ENCODE peak calls at places on chromosomes 13 and 19, in six cellular contexts. R is IMR-90, Z is neuronal stem cell, I is H1, P is trophoblast cell, M is H9. L is an unnamed sample.
A peak's percentile ranks its signal among the peaks of the same experiment; 100 is the strongest.

GRCh38 chr13:74907788-74908187 is 574.2 kb downstream of the TBC1D4 start:
- DNase-seq in R (no peak), Z (no peak), I (no peak), P (no peak), M (no peak), L (no peak)

GRCh38 chr19:47790398-47790814 is 11.9 kb downstream of the SELENOW start:
- DNase-seq in R (peak; percentile 59), Z (peak; percentile 80), I (peak; percentile 100), P (peak; percentile 79), M (peak; percentile 98), L (peak; percentile 75)

GRCh38 chr13:109785892-109786450 is 412 bp downstream of the IRS2 start:
- DNase-seq in R (no peak), Z (no peak), I (no peak), P (peak; percentile 32), M (no peak), L (no peak)

GRCh38 chr19:11481777-11482383 is 1.0 kb upstream of the ELAVL3 start:
- DNase-seq in R (peak; percentile 85), Z (peak; percentile 63), I (peak; percentile 90), P (peak; percentile 20), M (peak; percentile 97), L (peak; percentile 85)

GRCh38 chr19:16851031-16851712 is 22.0 kb downstream of the SIN3B start:
- DNase-seq in R (peak; percentile 77), Z (no peak), I (no peak), P (no peak), M (no peak), L (peak; percentile 53)

GRCh38 chr13:112113851-112114250 is 46.9 kb downstream of the SOX1 start:
- DNase-seq in R (no peak), Z (no peak), I (no peak), P (no peak), M (no peak), L (no peak)

GRCh38 chr13:34988330-34988791 is 46.3 kb downstream of the NBEA start:
- DNase-seq in R (no peak), Z (no peak), I (no peak), P (no peak), M (no peak), L (no peak)

GRCh38 chr13:23558675-23559536 is 11.3 kb upstream of the TNFRSF19 start:
- DNase-seq in R (peak; percentile 92), Z (no peak), I (no peak), P (peak; percentile 44), M (no peak), L (peak; percentile 81)

GRCh38 chr13:110618780-110619179 is 3.4 kb downstream of the NAXD start:
- DNase-seq in R (no peak), Z (no peak), I (no peak), P (no peak), M (no peak), L (no peak)

GRCh38 chr19:51325161-51325979 is 13.9 kb downstream of the IGLON5 start:
- DNase-seq in R (no peak), Z (no peak), I (no peak), P (no peak), M (no peak), L (no peak)

GRCh38 chr19:47310819-47311218 is 1.2 kb downstream of the C5AR1 start:
- DNase-seq in R (peak; percentile 21), Z (no peak), I (no peak), P (peak; percentile 99), M (no peak), L (no peak)

GRCh38 chr13:71156550-71156949 is 710.5 kb downstream of the DACH1 start:
- DNase-seq in R (no peak), Z (no peak), I (no peak), P (no peak), M (no peak), L (no peak)

GRCh38 chr13:89749888-89750287 is 1597.6 kb upstream of the MIR17HG start:
- DNase-seq in R (no peak), Z (no peak), I (no peak), P (peak; percentile 10), M (no peak), L (peak; percentile 13)

GRCh38 chr19:12603714-12604113 is 6.9 kb downstream of the ZNF490 start:
- DNase-seq in R (peak; percentile 67), Z (no peak), I (no peak), P (no peak), M (no peak), L (no peak)

GRCh38 chr13:110155072-110155471 is 151.9 kb downstream of the COL4A1 start:
- DNase-seq in R (no peak), Z (no peak), I (no peak), P (no peak), M (peak; percentile 56), L (no peak)

GRCh38 chr19:49558591-49558990 is 21.8 kb downstream of the NOSIP start:
- DNase-seq in R (no peak), Z (no peak), I (no peak), P (no peak), M (no peak), L (no peak)

GRCh38 chr13:20387441-20387971 is 138.2 kb downstream of the CRYL1 start:
- DNase-seq in R (peak; percentile 34), Z (no peak), I (no peak), P (peak; percentile 89), M (no peak), L (no peak)

GRCh38 chr19:48616041-48616436 is 1.2 kb upstream of the FAM83E start:
- DNase-seq in R (no peak), Z (no peak), I (no peak), P (no peak), M (no peak), L (no peak)

GRCh38 chr13:91397595-91397994 is 826 bp upstream of the GPC5 start:
- DNase-seq in R (no peak), Z (no peak), I (no peak), P (peak; percentile 80), M (no peak), L (no peak)

GRCh38 chr13:102185375-102185984 is 216.4 kb downstream of the FGF14 start:
- DNase-seq in R (no peak), Z (no peak), I (no peak), P (no peak), M (no peak), L (no peak)

GRCh38 chr13:102183509-102184182 is 218.2 kb downstream of the FGF14 start:
- DNase-seq in R (no peak), Z (no peak), I (no peak), P (no peak), M (no peak), L (no peak)

GRCh38 chr13:102187313-102187712 is 214.5 kb downstream of the FGF14 start:
- DNase-seq in R (no peak), Z (no peak), I (no peak), P (no peak), M (no peak), L (no peak)

GRCh38 chr13:102182170-102182569 is 219.7 kb downstream of the FGF14 start:
- DNase-seq in R (no peak), Z (no peak), I (no peak), P (no peak), M (no peak), L (no peak)
- H4K91ac ChIP-seq in R (no peak overlapping the region), Z (no peak overlapping the region), I (no peak overlapping the region), P (no peak overlapping the region), M (no peak overlapping the region), L (no peak overlapping the region)

GRCh38 chr13:26254583-26255102 is 714 bp downstream of the CDK8 start:
- DNase-seq in R (peak; percentile 31), Z (no peak), I (peak; percentile 60), P (peak; percentile 73), M (peak; percentile 48), L (peak; percentile 50)

GRCh38 chr13:26253787-26254582 is at the start of gene CDK8:
- DNase-seq in R (peak; percentile 87), Z (peak; percentile 92), I (peak; percentile 91), P (peak; percentile 92), M (peak; percentile 89), L (peak; percentile 96)

GRCh38 chr13:26253262-26253786 is 605 bp upstream of the CDK8 start:
- DNase-seq in R (no peak), Z (no peak), I (no peak), P (no peak), M (no peak), L (no peak)

GRCh38 chr13:26257049-26257448 is 3.1 kb downstream of the CDK8 start:
- DNase-seq in R (no peak), Z (no peak), I (no peak), P (no peak), M (no peak), L (no peak)

DNA sequence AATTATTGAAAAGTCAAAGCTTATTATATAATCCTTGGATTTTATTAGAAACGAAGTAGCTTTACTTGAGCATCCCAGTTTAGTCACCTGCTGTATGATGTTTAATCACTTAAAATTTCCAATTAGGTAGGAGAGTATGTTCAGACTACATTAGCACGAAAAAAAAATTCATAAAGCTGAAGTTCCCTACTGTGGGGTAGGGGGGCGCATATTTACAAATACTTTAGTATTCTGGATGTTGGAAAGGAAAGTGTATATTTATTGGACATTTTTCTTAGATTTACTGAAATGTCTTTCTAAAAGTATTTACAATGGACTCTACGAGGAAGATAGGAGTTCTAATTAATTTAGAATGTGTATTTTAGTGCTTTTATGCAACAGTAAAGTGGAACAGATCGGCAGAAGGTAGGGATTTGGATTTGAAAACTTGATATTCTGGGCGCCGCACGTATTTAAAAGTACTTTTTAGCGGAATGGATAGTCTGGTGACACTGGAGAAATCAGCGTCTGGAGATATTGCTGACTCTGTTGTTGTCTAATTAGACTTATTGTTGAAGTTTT is 1.9 kb downstream of the CDK8 start:
- DNase-seq in R (peak; percentile 4), Z (no peak), I (no peak), P (no peak), M (no peak), L (peak; percentile 26)
- H3K9ac ChIP-seq in R (peak overlapping the region; percentile 91), Z (no peak overlapping the region), I (peak overlapping the region; percentile 71), P (no peak overlapping the region), M (peak overlapping the region; percentile 41), L (peak overlapping the region; percentile 92)

GRCh38 chr19:37929512-37929911 is 22.5 kb downstream of the SIPA1L3 start:
- DNase-seq in R (no peak), Z (no peak), I (no peak), P (no peak), M (peak; percentile 74), L (no peak)

GRCh38 chr19:37928527-37929286 is 21.7 kb downstream of the SIPA1L3 start:
- DNase-seq in R (no peak), Z (no peak), I (no peak), P (no peak), M (peak; percentile 52), L (no peak)

GRCh38 chr19:37925212-37925611 is 18.2 kb downstream of the SIPA1L3 start:
- DNase-seq in R (no peak), Z (no peak), I (no peak), P (no peak), M (no peak), L (no peak)

GRCh38 chr19:37926711-37927110 is 19.7 kb downstream of the SIPA1L3 start:
- DNase-seq in R (no peak), Z (no peak), I (no peak), P (no peak), M (no peak), L (no peak)

DNA sequence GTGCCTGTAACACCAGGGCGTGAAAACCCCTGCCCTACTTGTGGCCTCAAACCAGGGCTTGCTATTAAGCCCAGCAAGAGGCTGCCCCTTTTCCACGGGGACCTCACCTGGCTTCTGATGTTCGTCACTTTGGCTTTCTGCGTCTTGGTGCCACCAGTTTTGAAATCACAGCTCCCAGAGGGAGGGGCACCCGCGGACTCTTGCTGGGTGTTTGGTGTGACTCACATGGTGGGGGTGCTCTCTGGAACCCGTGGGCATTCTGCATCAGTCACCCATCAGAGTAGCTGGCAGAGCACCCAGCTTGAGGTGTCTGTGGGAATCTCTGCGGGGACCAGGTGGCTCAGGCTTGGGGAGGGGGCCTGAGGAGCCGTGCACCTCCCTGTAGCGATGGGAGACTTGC is 19.2 kb downstream of the SIPA1L3 start:
- DNase-seq in R (no peak), Z (no peak), I (no peak), P (no peak), M (no peak), L (no peak)
- H4K91ac ChIP-seq in R (no peak overlapping the region), Z (no peak overlapping the region), I (no peak overlapping the region), P (no peak overlapping the region), M (no peak overlapping the region), L (no peak overlapping the region)

GRCh38 chr19:3289971-3290569 is 65.6 kb downstream of the CELF5 start:
- DNase-seq in R (no peak), Z (no peak), I (no peak), P (peak; percentile 53), M (no peak), L (no peak)
- H3K9ac ChIP-seq in R (no peak overlapping the region), Z (no peak overlapping the region), I (no peak overlapping the region), P (no peak overlapping the region), M (no peak overlapping the region), L (no peak overlapping the region)

L was measured in mesenchymal stem cell.